ENCODE peak calls at places on chromosomes 3 and 15, in six cellular contexts. K, M, O, D, X and H are unnamed samples.
A peak's percentile ranks its signal among the peaks of the same experiment; 100 is the strongest.

GRCh38 chr3:58117561-58118305 is 93.0 kb downstream of the DNASE1L3 start:
- DNase-seq in K (no peak), M (no peak), O (peak; percentile 26), D (peak; percentile 78), X (no peak), H (no peak)

GRCh38 chr3:151976211-151977050 is 103.0 kb downstream of the SUCNR1 start:
- DNase-seq in K (no peak), M (peak; percentile 17), O (peak; percentile 90), D (no peak), X (no peak), H (no peak)

GRCh38 chr15:89794627-89795241 is 18.6 kb downstream of the MESP2 start:
- DNase-seq in K (no peak), M (no peak), O (peak; percentile 39), D (no peak), X (no peak), H (no peak)

GRCh38 chr15:70045045-70045444 is 52.7 kb downstream of the TLE3 start:
- DNase-seq in K (no peak), M (no peak), O (peak; percentile 9), D (no peak), X (no peak), H (no peak)

GRCh38 chr3:46667061-46667621 is 26.3 kb downstream of the ALS2CL start:
- DNase-seq in K (no peak), M (no peak), O (no peak), D (peak; percentile 8), X (peak; percentile 35), H (no peak)

GRCh38 chr15:31214864-31215489 is 111.7 kb upstream of the KLF13 start:
- DNase-seq in K (no peak), M (no peak), O (peak; percentile 53), D (peak; percentile 63), X (peak; percentile 88), H (no peak)

GRCh38 chr3:180947761-180948390 is 35.4 kb downstream of the FXR1 start:
- DNase-seq in K (no peak), M (peak; percentile 18), O (no peak), D (no peak), X (no peak), H (peak; percentile 35)

GRCh38 chr15:55349282-55349681 is 30.3 kb downstream of the PIGB start:
- DNase-seq in K (no peak), M (no peak), O (no peak), D (no peak), X (no peak), H (no peak)

GRCh38 chr15:34716111-34716510 is 38.7 kb downstream of the GJD2 start:
- DNase-seq in K (no peak), M (no peak), O (no peak), D (no peak), X (no peak), H (no peak)

GRCh38 chr3:13040381-13041074 is 32.7 kb downstream of the IQSEC1 start:
- DNase-seq in K (no peak), M (peak; percentile 77), O (no peak), D (no peak), X (peak; percentile 58), H (peak; percentile 90)

GRCh38 chr15:38349251-38349650 is 96.6 kb downstream of the SPRED1 start:
- DNase-seq in K (no peak), M (no peak), O (no peak), D (no peak), X (no peak), H (no peak)

GRCh38 chr3:40736943-40737342 is 212.2 kb downstream of the ZNF621 start:
- DNase-seq in K (no peak), M (no peak), O (no peak), D (no peak), X (no peak), H (no peak)

GRCh38 chr3:58580826-58581327 is 3.7 kb upstream of the FAM107A start:
- DNase-seq in K (no peak), M (no peak), O (no peak), D (no peak), X (no peak), H (no peak)

GRCh38 chr15:52537459-52537858 is 8.8 kb upstream of the MYO5A start:
- DNase-seq in K (no peak), M (no peak), O (no peak), D (no peak), X (no peak), H (no peak)

GRCh38 chr15:63983071-63983711 is 63.1 kb downstream of the DAPK2 start:
- DNase-seq in K (no peak), M (peak; percentile 28), O (no peak), D (no peak), X (no peak), H (no peak)

GRCh38 chr15:74328331-74329056 is 39.0 kb downstream of the CYP11A1 start:
- DNase-seq in K (no peak), M (no peak), O (no peak), D (no peak), X (no peak), H (no peak)

GRCh38 chr15:86629957-86630356 is 550.3 kb downstream of the AGBL1 start:
- DNase-seq in K (no peak), M (no peak), O (no peak), D (no peak), X (no peak), H (no peak)

GRCh38 chr3:123034996-123035395 is 7.4 kb upstream of the SEMA5B start:
- DNase-seq in K (no peak), M (no peak), O (no peak), D (no peak), X (no peak), H (no peak)

GRCh38 chr3:8790529-8790928 is 21.1 kb upstream of the OXTR start:
- DNase-seq in K (no peak), M (no peak), O (no peak), D (no peak), X (no peak), H (no peak)

GRCh38 chr3:114827495-114827894 is 319.6 kb downstream of the ZBTB20 start:
- DNase-seq in K (no peak), M (peak; percentile 71), O (peak; percentile 53), D (no peak), X (no peak), H (peak; percentile 29)